ENCODE peak calls at places on chromosomes 3 and 15, in eight cellular contexts. One of them, this sample, is unnamed.

GRCh38 chr15:98722645-98723044 is 74.3 kb downstream of the IGF1R start:
- DNase-seq in heart left ventricle: no peak
- DNase-seq in GM12878: no peak
- DNase-seq in uterus: no peak
- DNase-seq in IMR-90: no peak
- DNase-seq in HepG2: no peak
- DNase-seq in GM12891: no peak
- DNase-seq in NB4: no peak
- DNase-seq in this sample: no peak

GRCh38 chr15:93308026-93308670 is 219.1 kb upstream of the RGMA start:
- DNase-seq in heart left ventricle: no peak
- DNase-seq in GM12878: no peak
- DNase-seq in uterus: no peak
- DNase-seq in IMR-90: no peak
- DNase-seq in HepG2: no peak
- DNase-seq in GM12891: no peak
- DNase-seq in NB4: no peak
- DNase-seq in this sample: no peak

GRCh38 chr3:193665370-193665989 is 72.5 kb downstream of the OPA1 start:
- DNase-seq in heart left ventricle: no peak
- DNase-seq in GM12878: no peak
- DNase-seq in uterus: no peak
- DNase-seq in IMR-90: peak; percentile 54
- DNase-seq in HepG2: peak; percentile 25
- DNase-seq in GM12891: no peak
- DNase-seq in NB4: peak; percentile 47
- DNase-seq in this sample: peak; percentile 23

GRCh38 chr15:100999369-100999768 is 80.2 kb downstream of the LRRK1 start:
- DNase-seq in heart left ventricle: no peak
- DNase-seq in GM12878: no peak
- DNase-seq in uterus: no peak
- DNase-seq in IMR-90: peak; percentile 58
- DNase-seq in HepG2: no peak
- DNase-seq in GM12891: no peak
- DNase-seq in NB4: no peak
- DNase-seq in this sample: no peak

GRCh38 chr3:116059421-116060096 is 385.7 kb downstream of the LSAMP start:
- DNase-seq in heart left ventricle: no peak
- DNase-seq in GM12878: no peak
- DNase-seq in uterus: no peak
- DNase-seq in IMR-90: peak; percentile 93
- DNase-seq in HepG2: peak; percentile 1
- DNase-seq in GM12891: no peak
- DNase-seq in NB4: no peak
- DNase-seq in this sample: peak; percentile 82

GRCh38 chr3:15276028-15276717 is 56.2 kb downstream of the SH3BP5 start:
- DNase-seq in heart left ventricle: no peak
- DNase-seq in GM12878: no peak
- DNase-seq in uterus: no peak
- DNase-seq in IMR-90: no peak
- DNase-seq in HepG2: no peak
- DNase-seq in GM12891: no peak
- DNase-seq in NB4: no peak
- DNase-seq in this sample: no peak

GRCh38 chr3:107986505-107986904 is 104.3 kb downstream of the CD47 start:
- DNase-seq in heart left ventricle: no peak
- DNase-seq in GM12878: no peak
- DNase-seq in uterus: no peak
- DNase-seq in IMR-90: no peak
- DNase-seq in HepG2: no peak
- DNase-seq in GM12891: no peak
- DNase-seq in NB4: no peak
- DNase-seq in this sample: no peak

GRCh38 chr15:78718842-78719241 is 77.8 kb upstream of the CHRNB4 start:
- DNase-seq in heart left ventricle: no peak
- DNase-seq in GM12878: no peak
- DNase-seq in uterus: no peak
- DNase-seq in IMR-90: no peak
- DNase-seq in HepG2: no peak
- DNase-seq in GM12891: no peak
- DNase-seq in NB4: no peak
- DNase-seq in this sample: no peak

GRCh38 chr3:185270262-185270955 is 16.6 kb upstream of the EHHADH start:
- DNase-seq in heart left ventricle: no peak
- DNase-seq in GM12878: no peak
- DNase-seq in uterus: no peak
- DNase-seq in IMR-90: peak; percentile 31
- DNase-seq in HepG2: peak; percentile 50
- DNase-seq in GM12891: peak; percentile 42
- DNase-seq in NB4: peak; percentile 65
- DNase-seq in this sample: no peak

GRCh38 chr3:183317886-183318845 is 65.1 kb downstream of the B3GNT5 start:
- DNase-seq in heart left ventricle: no peak
- DNase-seq in GM12878: no peak
- DNase-seq in uterus: no peak
- DNase-seq in IMR-90: peak; percentile 24
- DNase-seq in HepG2: no peak
- DNase-seq in GM12891: no peak
- DNase-seq in NB4: no peak
- DNase-seq in this sample: no peak

GRCh38 chr3:167716920-167717319 is 17.8 kb downstream of the PDCD10 start:
- DNase-seq in heart left ventricle: no peak
- DNase-seq in GM12878: no peak
- DNase-seq in uterus: no peak
- DNase-seq in IMR-90: no peak
- DNase-seq in HepG2: peak; percentile 89
- DNase-seq in GM12891: no peak
- DNase-seq in NB4: no peak
- DNase-seq in this sample: no peak

GRCh38 chr3:194727435-194728128 is 41.9 kb downstream of the FAM43A start:
- DNase-seq in heart left ventricle: no peak
- DNase-seq in GM12878: no peak
- DNase-seq in uterus: no peak
- DNase-seq in IMR-90: peak; percentile 80
- DNase-seq in HepG2: no peak
- DNase-seq in GM12891: no peak
- DNase-seq in NB4: no peak
- DNase-seq in this sample: no peak

GRCh38 chr3:196080997-196081833 is 675 bp downstream of the TFRC start:
- DNase-seq in heart left ventricle: peak; percentile 74
- DNase-seq in GM12878: no peak
- DNase-seq in uterus: peak; percentile 30
- DNase-seq in IMR-90: peak; percentile 38
- DNase-seq in HepG2: peak; percentile 35
- DNase-seq in GM12891: peak; percentile 40
- DNase-seq in NB4: peak; percentile 75
- DNase-seq in this sample: no peak

GRCh38 chr3:138296639-138297038 is 33.0 kb downstream of the NME9 start:
- DNase-seq in heart left ventricle: no peak
- DNase-seq in GM12878: no peak
- DNase-seq in uterus: no peak
- DNase-seq in IMR-90: no peak
- DNase-seq in HepG2: no peak
- DNase-seq in GM12891: no peak
- DNase-seq in NB4: no peak
- DNase-seq in this sample: no peak

GRCh38 chr3:186137051-186137685 is 28.3 kb upstream of the ETV5 start:
- DNase-seq in heart left ventricle: no peak
- DNase-seq in GM12878: no peak
- DNase-seq in uterus: no peak
- DNase-seq in IMR-90: no peak
- DNase-seq in HepG2: no peak
- DNase-seq in GM12891: no peak
- DNase-seq in NB4: no peak
- DNase-seq in this sample: no peak

GRCh38 chr15:101204744-101205535 is 46.9 kb downstream of the CHSY1 start:
- DNase-seq in heart left ventricle: no peak
- DNase-seq in GM12878: no peak
- DNase-seq in uterus: no peak
- DNase-seq in IMR-90: peak; percentile 61
- DNase-seq in HepG2: no peak
- DNase-seq in GM12891: no peak
- DNase-seq in NB4: no peak
- DNase-seq in this sample: no peak

GRCh38 chr15:91956026-91956723 is 102.7 kb downstream of the SLCO3A1 start:
- DNase-seq in heart left ventricle: peak; percentile 40
- DNase-seq in GM12878: no peak
- DNase-seq in uterus: no peak
- DNase-seq in IMR-90: peak; percentile 35
- DNase-seq in HepG2: no peak
- DNase-seq in GM12891: no peak
- DNase-seq in NB4: no peak
- DNase-seq in this sample: no peak

DNA sequence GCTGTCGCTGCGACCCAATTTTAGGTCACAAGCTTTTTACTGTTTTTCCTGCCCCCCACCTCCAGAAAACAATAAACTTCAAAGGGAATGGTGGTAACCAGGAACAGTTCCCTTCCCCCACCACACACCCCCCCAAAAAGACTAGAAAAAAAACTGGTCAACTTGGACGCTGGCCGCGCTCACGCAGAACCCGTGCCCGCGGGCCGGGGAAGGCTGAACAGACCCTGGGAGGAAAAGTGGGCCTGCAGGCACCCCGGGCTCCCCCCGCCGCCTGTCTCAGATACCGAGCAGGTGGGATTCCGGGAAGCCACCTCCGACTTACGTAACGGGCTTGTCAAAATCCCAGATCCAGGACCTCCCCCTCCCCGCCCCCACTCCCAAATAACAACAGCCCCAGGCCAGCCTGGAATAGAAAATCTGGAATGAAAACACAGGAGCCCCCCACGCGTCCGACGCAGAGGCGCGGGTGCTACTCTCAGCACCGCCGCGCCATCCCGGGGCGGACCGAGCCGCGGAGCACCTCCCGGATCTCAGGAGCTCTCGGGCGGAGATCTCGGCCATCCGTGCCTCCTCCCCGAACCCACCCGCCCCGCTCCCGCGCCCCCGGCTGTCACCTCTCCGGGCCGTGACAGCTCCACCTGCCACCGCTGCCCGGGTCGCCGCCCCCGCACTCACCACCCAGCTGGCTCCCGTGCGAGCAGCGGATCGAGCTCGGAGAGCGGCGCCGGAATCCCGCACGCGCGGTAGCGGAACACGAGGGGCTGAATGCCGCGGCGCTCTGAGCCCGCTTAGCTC is 561 bp downstream of the DENND4A start:
- DNase-seq in heart left ventricle: peak; percentile 66
- DNase-seq in GM12878: no peak
- DNase-seq in uterus: peak; percentile 68
- DNase-seq in IMR-90: no peak
- DNase-seq in HepG2: peak; percentile 65
- DNase-seq in GM12891: peak; percentile 30
- DNase-seq in NB4: no peak
- DNase-seq in this sample: no peak
- TF ChIP-seq POLR2A in heart left ventricle: no peak
- TF ChIP-seq POLR2A in GM12878: no peak
- TF ChIP-seq POLR2A in uterus: no peak
- TF ChIP-seq POLR2A in IMR-90: no peak
- TF ChIP-seq POLR2A in HepG2: no peak
- TF ChIP-seq POLR2A in GM12891: no peak
- TF ChIP-seq POLR2A in NB4: no peak
- TF ChIP-seq POLR2A in this sample: no peak

GRCh38 chr15:33722005-33722672 is 246.2 kb upstream of the CHRM5 start:
- DNase-seq in heart left ventricle: no peak
- DNase-seq in GM12878: peak; percentile 24
- DNase-seq in uterus: no peak
- DNase-seq in IMR-90: peak; percentile 77
- DNase-seq in HepG2: no peak
- DNase-seq in GM12891: no peak
- DNase-seq in NB4: peak; percentile 53
- DNase-seq in this sample: no peak

GRCh38 chr15:33729648-33730047 is 238.6 kb upstream of the CHRM5 start:
- DNase-seq in heart left ventricle: no peak
- DNase-seq in GM12878: no peak
- DNase-seq in uterus: no peak
- DNase-seq in IMR-90: peak; percentile 5
- DNase-seq in HepG2: peak; percentile 7
- DNase-seq in GM12891: no peak
- DNase-seq in NB4: no peak
- DNase-seq in this sample: peak; percentile 6

GRCh38 chr15:33720952-33721351 is 247.3 kb upstream of the CHRM5 start:
- DNase-seq in heart left ventricle: no peak
- DNase-seq in GM12878: no peak
- DNase-seq in uterus: no peak
- DNase-seq in IMR-90: peak; percentile 84
- DNase-seq in HepG2: no peak
- DNase-seq in GM12891: no peak
- DNase-seq in NB4: no peak
- DNase-seq in this sample: no peak

GRCh38 chr15:33722673-33723015 is 245.7 kb upstream of the CHRM5 start:
- DNase-seq in heart left ventricle: no peak
- DNase-seq in GM12878: no peak
- DNase-seq in uterus: no peak
- DNase-seq in IMR-90: no peak
- DNase-seq in HepG2: no peak
- DNase-seq in GM12891: no peak
- DNase-seq in NB4: no peak
- DNase-seq in this sample: no peak

GRCh38 chr15:33724321-33725036 is 243.8 kb upstream of the CHRM5 start:
- DNase-seq in heart left ventricle: no peak
- DNase-seq in GM12878: no peak
- DNase-seq in uterus: no peak
- DNase-seq in IMR-90: no peak
- DNase-seq in HepG2: no peak
- DNase-seq in GM12891: no peak
- DNase-seq in NB4: no peak
- DNase-seq in this sample: no peak
- TF ChIP-seq POLR2A in heart left ventricle: no peak
- TF ChIP-seq POLR2A in GM12878: no peak
- TF ChIP-seq POLR2A in uterus: no peak
- TF ChIP-seq POLR2A in IMR-90: no peak
- TF ChIP-seq POLR2A in HepG2: no peak
- TF ChIP-seq POLR2A in GM12891: no peak
- TF ChIP-seq POLR2A in NB4: no peak
- TF ChIP-seq POLR2A in this sample: no peak

GRCh38 chr15:76931397-76932089 is at the start of gene RCN2:
- DNase-seq in heart left ventricle: peak; percentile 97
- DNase-seq in GM12878: peak; percentile 63
- DNase-seq in uterus: peak; percentile 95
- DNase-seq in IMR-90: peak; percentile 90
- DNase-seq in HepG2: peak; percentile 86
- DNase-seq in GM12891: peak; percentile 82
- DNase-seq in NB4: peak; percentile 99
- DNase-seq in this sample: peak; percentile 81
- TF ChIP-seq POLR2A in heart left ventricle: peak; percentile 81
- TF ChIP-seq POLR2A in GM12878: peak; percentile 92
- TF ChIP-seq POLR2A in uterus: peak; percentile 90
- TF ChIP-seq POLR2A in IMR-90: peak; percentile 24
- TF ChIP-seq POLR2A in HepG2: peak; percentile 97
- TF ChIP-seq POLR2A in GM12891: peak; percentile 81
- TF ChIP-seq POLR2A in NB4: peak; percentile 97
- TF ChIP-seq POLR2A in this sample: peak; percentile 68

GRCh38 chr3:60053518-60054265 is 1003.9 kb upstream of the CFAP20DC start:
- DNase-seq in heart left ventricle: no peak
- DNase-seq in GM12878: no peak
- DNase-seq in uterus: no peak
- DNase-seq in IMR-90: peak; percentile 59
- DNase-seq in HepG2: no peak
- DNase-seq in GM12891: no peak
- DNase-seq in NB4: no peak
- DNase-seq in this sample: no peak
- TF ChIP-seq POLR2A in heart left ventricle: no peak
- TF ChIP-seq POLR2A in GM12878: no peak
- TF ChIP-seq POLR2A in uterus: no peak
- TF ChIP-seq POLR2A in IMR-90: no peak
- TF ChIP-seq POLR2A in HepG2: no peak
- TF ChIP-seq POLR2A in GM12891: no peak
- TF ChIP-seq POLR2A in NB4: no peak
- TF ChIP-seq POLR2A in this sample: no peak

This sample was measured in HCT116.